ENCODE peak calls at places on chromosomes 4 and X, in nine cellular contexts. N is naive thymus-derived CD4-positive, alpha-beta T cell; R is neural progenitor cell; G is Peyer's patch; O is CD4-positive, alpha-beta memory T cell; B is cardiac muscle cell; W is PC-3; J is fibroblast of lung; H is K562. F is an unnamed sample.

GRCh38 chr4:85187106-85187505 is 220.6 kb upstream of the WDFY3 start:
- DNase-seq in N (no peak), R (no peak), G (no peak), O (no peak), B (no peak), W (no peak), J (no peak), H (no peak), F (no peak)

GRCh38 chrX:77755561-77755960 is 30.5 kb downstream of the ATRX start:
- DNase-seq in N (no peak), R (no peak), G (no peak), O (no peak), B (no peak), W (no peak), J (no peak), H (no peak), F (no peak)

GRCh38 chrX:148878371-148878770 is 378.0 kb downstream of the AFF2 start:
- DNase-seq in N (no peak), R (no peak), G (no peak), O (no peak), B (peak; percentile 74), W (no peak), J (peak; percentile 23), H (no peak), F (no peak)

GRCh38 chr4:176259330-176260090 is 9.5 kb downstream of the ASB5 start:
- DNase-seq in N (no peak), R (no peak), G (no peak), O (no peak), B (peak; percentile 54), W (peak; percentile 56), J (peak; percentile 73), H (no peak), F (no peak)

GRCh38 chr4:74624351-74625151 is 169.8 kb downstream of the BTC start:
- DNase-seq in N (no peak), R (no peak), G (no peak), O (peak; percentile 10), B (peak; percentile 95), W (peak; percentile 91), J (peak; percentile 98), H (no peak), F (no peak)

GRCh38 chrX:53900623-53901022 is 143.7 kb downstream of the PHF8 start:
- DNase-seq in N (no peak), R (no peak), G (no peak), O (no peak), B (no peak), W (no peak), J (no peak), H (no peak), F (no peak)

GRCh38 chr4:15894923-15895411 is 43.6 kb downstream of the FGFBP1 start:
- DNase-seq in N (no peak), R (no peak), G (no peak), O (no peak), B (no peak), W (peak; percentile 33), J (no peak), H (no peak), F (no peak)

GRCh38 chr4:126661194-126661593 is 971.6 kb upstream of the INTU start:
- DNase-seq in N (no peak), R (no peak), G (no peak), O (no peak), B (peak; percentile 69), W (no peak), J (no peak), H (no peak), F (no peak)

GRCh38 chr4:21678711-21679110 is 269.9 kb downstream of the KCNIP4 start:
- DNase-seq in N (no peak), R (no peak), G (no peak), O (no peak), B (no peak), W (no peak), J (no peak), H (no peak), F (no peak)

GRCh38 chrX:115679460-115679859 is 118.5 kb downstream of the PLS3 start:
- DNase-seq in N (no peak), R (peak; percentile 54), G (no peak), O (no peak), B (peak; percentile 50), W (peak; percentile 56), J (peak; percentile 52), H (peak; percentile 6), F (no peak)

DNA sequence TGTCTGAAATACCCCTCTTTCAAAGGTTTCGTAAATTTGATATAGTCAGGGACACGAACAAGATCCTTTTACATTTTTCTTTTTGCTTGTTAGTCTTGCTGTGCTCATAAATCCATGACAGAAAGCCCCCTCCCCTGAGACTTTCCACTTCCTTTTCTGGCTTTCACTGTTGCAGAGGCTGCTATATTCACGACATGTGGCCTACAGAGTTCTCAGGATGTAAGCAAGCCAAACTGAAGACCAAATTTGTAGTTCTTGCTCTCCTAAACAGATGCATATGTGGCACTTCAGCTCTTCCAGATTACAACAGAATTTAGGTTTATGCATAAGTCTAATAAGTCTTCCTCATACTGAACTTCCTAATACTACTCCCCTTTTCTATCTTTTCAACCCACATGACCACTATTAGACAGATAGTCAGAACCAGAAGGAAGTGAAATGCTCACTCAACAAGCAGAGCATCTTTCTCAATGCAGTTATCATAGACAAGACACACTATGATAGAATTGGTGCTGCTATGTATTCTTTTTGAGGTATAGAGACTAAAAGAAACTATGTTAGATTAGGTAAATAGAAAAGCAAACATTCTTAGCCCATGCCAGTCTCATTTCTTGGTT is 15.0 kb downstream of the BTK start:
- DNase-seq in N (no peak), R (no peak), G (no peak), O (no peak), B (no peak), W (no peak), J (no peak), H (no peak), F (no peak)
- H3K4me1 ChIP-seq in N (no peaks in the 10 kb centered on the region), R (no peaks in the 10 kb centered on the region), G (no peaks in the 10 kb centered on the region), O (no peaks in the 10 kb centered on the region), B (no peaks in the 10 kb centered on the region), W (no peaks in the 10 kb centered on the region), J (no peaks in the 10 kb centered on the region), H (no peaks in the 10 kb centered on the region), F (no peaks in the 10 kb centered on the region)

GRCh38 chrX:135977611-135978010 is 3.8 kb upstream of the MMGT1 start:
- DNase-seq in N (no peak), R (no peak), G (no peak), O (no peak), B (no peak), W (peak; percentile 72), J (peak; percentile 51), H (no peak), F (no peak)
- H3K4me3 ChIP-seq in N (no peak overlapping the region), R (no peak overlapping the region), G (no peak overlapping the region), O (no peak overlapping the region), B (no peak overlapping the region), W (peak overlapping the region; percentile 72), J (no peak overlapping the region), H (no peak overlapping the region), F (no peak overlapping the region)

GRCh38 chr4:3686746-3687145 is 79.4 kb upstream of the ADRA2C start:
- DNase-seq in N (no peak), R (no peak), G (no peak), O (no peak), B (no peak), W (no peak), J (no peak), H (no peak), F (no peak)

GRCh38 chr4:3684546-3684945 is 81.6 kb upstream of the ADRA2C start:
- DNase-seq in N (no peak), R (no peak), G (no peak), O (no peak), B (no peak), W (no peak), J (no peak), H (no peak), F (no peak)

GRCh38 chr4:3683744-3684421 is 82.3 kb upstream of the ADRA2C start:
- DNase-seq in N (no peak), R (no peak), G (no peak), O (no peak), B (no peak), W (no peak), J (no peak), H (no peak), F (no peak)

GRCh38 chr4:3683077-3683743 is 83.0 kb upstream of the ADRA2C start:
- DNase-seq in N (no peak), R (no peak), G (no peak), O (no peak), B (no peak), W (no peak), J (no peak), H (no peak), F (no peak)

DNA sequence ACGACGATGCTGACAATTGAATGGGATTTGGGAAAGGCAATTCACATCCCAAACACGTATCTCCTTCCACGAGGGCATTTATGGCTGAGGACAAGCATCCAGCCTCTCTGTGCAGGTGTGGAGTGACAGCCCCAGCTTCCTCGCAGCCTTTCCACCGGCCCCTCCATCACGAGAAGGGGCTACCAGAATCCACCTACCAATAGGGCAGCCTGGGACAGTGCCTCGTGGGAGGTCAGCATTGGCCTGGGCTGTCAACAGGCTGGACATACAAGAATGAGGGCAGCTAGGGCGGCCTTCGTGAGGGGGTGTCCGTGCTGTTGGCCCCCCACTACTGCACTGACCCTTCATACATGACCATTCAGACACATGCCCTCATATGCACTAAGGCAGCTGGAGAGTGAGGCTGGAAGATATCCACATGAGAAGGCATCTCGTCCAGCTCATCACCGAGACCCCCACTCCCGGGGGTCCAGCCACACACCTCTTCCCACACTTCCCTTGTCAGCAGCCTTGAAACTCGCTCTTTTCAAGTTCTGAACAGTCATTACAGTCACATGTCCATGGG is 81.0 kb upstream of the ADRA2C start:
- DNase-seq in N (no peak), R (no peak), G (no peak), O (no peak), B (no peak), W (no peak), J (no peak), H (no peak), F (no peak)
- H3K27me3 ChIP-seq in N (no peaks in the 10 kb centered on the region), R (no peaks in the 10 kb centered on the region), G (no peaks in the 10 kb centered on the region), O (no peaks in the 10 kb centered on the region), B (no peaks in the 10 kb centered on the region), W (peaks cover 10% of the 10 kb centered on the region), J (no peaks in the 10 kb centered on the region), H (peaks cover 39% of the 10 kb centered on the region), F (no peaks in the 10 kb centered on the region)

GRCh38 chr4:94577136-94577535 is 125.4 kb downstream of the PDLIM5 start:
- DNase-seq in N (no peak), R (peak; percentile 94), G (no peak), O (no peak), B (peak; percentile 85), W (no peak), J (peak; percentile 72), H (no peak), F (no peak)

GRCh38 chr4:94576163-94576562 is 124.4 kb downstream of the PDLIM5 start:
- DNase-seq in N (no peak), R (no peak), G (no peak), O (no peak), B (no peak), W (no peak), J (no peak), H (no peak), F (no peak)

GRCh38 chr4:94581766-94582165 is 130.0 kb downstream of the PDLIM5 start:
- DNase-seq in N (no peak), R (no peak), G (no peak), O (no peak), B (no peak), W (no peak), J (no peak), H (no peak), F (no peak)

GRCh38 chr4:94575652-94576051 is 123.9 kb downstream of the PDLIM5 start:
- DNase-seq in N (no peak), R (no peak), G (no peak), O (no peak), B (no peak), W (no peak), J (no peak), H (no peak), F (no peak)

GRCh38 chr4:94578195-94578594 is 126.5 kb downstream of the PDLIM5 start:
- DNase-seq in N (no peak), R (no peak), G (no peak), O (no peak), B (no peak), W (no peak), J (peak; percentile 24), H (no peak), F (no peak)
- H3K4me1 ChIP-seq in N (no peaks in the 10 kb centered on the region), R (peaks cover 32% of the 10 kb centered on the region), G (no peaks in the 10 kb centered on the region), O (no peaks in the 10 kb centered on the region), B (peaks cover 29% of the 10 kb centered on the region), W (peaks cover 4% of the 10 kb centered on the region), J (peaks cover 2% of the 10 kb centered on the region), H (no peaks in the 10 kb centered on the region), F (no peaks in the 10 kb centered on the region)